ENCODE peak calls at places on chromosomes 11 and 22, in eight cellular contexts. E, D, I, X, P, T, R and B are unnamed samples.

GRCh38 chr22:35023692-35024363 is 42.1 kb upstream of the ISX start:
- DNase-seq in X (no peak), E (peak), D (peak), R (peak), P (peak), I (peak), T (peak), B (peak)

GRCh38 chr11:8604078-8604723 is 10.2 kb upstream of the STK33 start:
- DNase-seq in X (peak), T (peak), R (peak), E (peak), D (peak), I (peak), P (peak), B (no peak)

GRCh38 chr22:31248138-31248745 is 36.1 kb downstream of the LIMK2 start:
- DNase-seq in T (peak), D (peak), X (peak), R (peak), P (peak), E (peak), I (peak), B (peak)

GRCh38 chr11:41189711-41190477 is 269.6 kb downstream of the LRRC4C start:
- DNase-seq in I (no peak), E (no peak), D (no peak), R (no peak), X (no peak), T (no peak), P (no peak), B (no peak)

GRCh38 chr11:110128161-110128560 is 35.0 kb downstream of the ZC3H12C start:
- DNase-seq in E (no peak), D (no peak), P (no peak), T (peak), I (peak), R (no peak), X (no peak), B (no peak)

GRCh38 chr22:46251266-46251665 is 1.2 kb upstream of the CDPF1 start:
- DNase-seq in X (no peak), P (no peak), R (no peak), T (no peak), E (no peak), D (no peak), I (no peak), B (no peak)

GRCh38 chr11:43941257-43941879 is 1.1 kb upstream of the C11orf96 start:
- DNase-seq in P (no peak), D (no peak), R (no peak), T (no peak), I (no peak), E (no peak), X (no peak), B (no peak)

GRCh38 chr11:129434641-129435498 is 59.2 kb downstream of the BARX2 start:
- DNase-seq in I (no peak), D (no peak), T (no peak), E (no peak), P (no peak), X (no peak), R (no peak), B (no peak)

GRCh38 chr11:74282863-74283484 is 28.5 kb downstream of the P4HA3 start:
- DNase-seq in E (no peak), R (no peak), T (no peak), X (no peak), D (no peak), I (no peak), P (no peak), B (no peak)

GRCh38 chr22:29311468-29312217 is 3.9 kb downstream of the RASL10A start:
- DNase-seq in X (no peak), P (peak), E (no peak), I (no peak), R (peak), T (no peak), D (no peak), B (no peak)

GRCh38 chr11:64453466-64453865 is 94.5 kb downstream of the RPS6KA4 start:
- DNase-seq in R (no peak), T (no peak), X (no peak), I (peak), P (peak), D (no peak), E (no peak), B (no peak)

GRCh38 chr22:28009272-28009827 is 90.3 kb upstream of the PITPNB start:
- DNase-seq in X (peak), I (peak), E (peak), P (peak), D (peak), R (peak), T (peak), B (peak)

GRCh38 chr11:73012121-73012863 is 129.8 kb downstream of the FCHSD2 start:
- DNase-seq in T (no peak), D (no peak), R (no peak), I (no peak), P (no peak), E (peak), X (no peak), B (no peak)

GRCh38 chr11:126917531-126918204 is 82.9 kb downstream of the KIRREL3 start:
- DNase-seq in I (no peak), E (peak), X (peak), D (peak), P (no peak), T (no peak), R (no peak), B (no peak)

GRCh38 chr22:30668306-30668655 is 606 bp upstream of the DUSP18 start:
- DNase-seq in R (no peak), E (no peak), T (no peak), D (no peak), I (no peak), P (no peak), X (no peak), B (no peak)

GRCh38 chr11:64400096-64400495 is 41.1 kb downstream of the RPS6KA4 start:
- DNase-seq in T (no peak), X (no peak), D (no peak), R (no peak), E (no peak), P (no peak), I (peak), B (no peak)

GRCh38 chr11:40380871-40381270 is 1078.6 kb downstream of the LRRC4C start:
- DNase-seq in R (no peak), E (no peak), X (no peak), T (no peak), D (no peak), I (no peak), P (no peak), B (no peak)

GRCh38 chr11:293293-293851 is 4.4 kb downstream of the PGGHG start:
- DNase-seq in E (no peak), I (peak), X (no peak), R (no peak), P (no peak), D (no peak), T (no peak), B (no peak)

GRCh38 chr11:60169264-60169915 is 13.5 kb downstream of the MS4A6A start:
- DNase-seq in I (peak), R (no peak), D (no peak), E (peak), T (peak), P (no peak), X (no peak), B (no peak)

GRCh38 chr11:82843057-82843795 is 57.0 kb downstream of the PRCP start:
- DNase-seq in D (no peak), E (peak), T (no peak), R (no peak), I (no peak), X (no peak), P (no peak), B (no peak)

GRCh38 chr11:121740902-121741301 is 288.1 kb upstream of the SORL1-AS1 start:
- DNase-seq in T (no peak), D (no peak), I (no peak), R (no peak), E (no peak), X (no peak), P (no peak), B (no peak)

DNA sequence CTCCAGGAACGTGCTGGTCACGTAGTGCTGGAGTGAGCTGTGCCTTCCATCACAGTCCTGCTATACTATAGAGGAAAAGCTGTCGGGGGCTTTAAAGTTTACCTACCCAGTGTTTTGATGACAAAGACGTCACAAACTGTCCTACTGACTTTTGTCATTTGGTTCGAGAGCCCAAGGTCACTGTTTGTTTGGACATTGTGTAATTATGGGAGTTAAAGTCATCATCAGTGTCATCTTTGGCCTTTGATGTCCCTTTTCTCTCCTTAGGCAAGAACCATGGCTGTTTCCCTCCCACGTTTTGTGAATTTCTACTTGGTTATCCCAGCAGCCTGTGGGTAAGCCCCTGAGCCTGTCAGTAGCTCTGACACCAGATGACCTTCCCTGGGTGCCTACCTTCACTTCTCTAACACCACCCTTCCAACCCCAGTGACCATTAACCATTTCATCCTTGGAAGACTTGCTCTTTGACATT is 59.3 kb downstream of the SLC1A2 start:
- DNase-seq in P (no peak), I (no peak), E (no peak), T (no peak), R (no peak), D (no peak), X (no peak), B (no peak)
- H3K27ac ChIP-seq in P (no peak), I (no peak), E (no peak), T (no peak), R (no peak), D (no peak), X (no peak), B (no peak)

GRCh38 chr11:28514391-28514790 is 406.2 kb downstream of the METTL15 start:
- DNase-seq in E (no peak), P (no peak), T (no peak), R (no peak), X (no peak), D (no peak), I (no peak), B (no peak)

GRCh38 chr11:28517621-28518020 is 409.4 kb downstream of the METTL15 start:
- DNase-seq in T (no peak), R (no peak), D (no peak), X (no peak), P (no peak), I (no peak), E (peak), B (no peak)

DNA sequence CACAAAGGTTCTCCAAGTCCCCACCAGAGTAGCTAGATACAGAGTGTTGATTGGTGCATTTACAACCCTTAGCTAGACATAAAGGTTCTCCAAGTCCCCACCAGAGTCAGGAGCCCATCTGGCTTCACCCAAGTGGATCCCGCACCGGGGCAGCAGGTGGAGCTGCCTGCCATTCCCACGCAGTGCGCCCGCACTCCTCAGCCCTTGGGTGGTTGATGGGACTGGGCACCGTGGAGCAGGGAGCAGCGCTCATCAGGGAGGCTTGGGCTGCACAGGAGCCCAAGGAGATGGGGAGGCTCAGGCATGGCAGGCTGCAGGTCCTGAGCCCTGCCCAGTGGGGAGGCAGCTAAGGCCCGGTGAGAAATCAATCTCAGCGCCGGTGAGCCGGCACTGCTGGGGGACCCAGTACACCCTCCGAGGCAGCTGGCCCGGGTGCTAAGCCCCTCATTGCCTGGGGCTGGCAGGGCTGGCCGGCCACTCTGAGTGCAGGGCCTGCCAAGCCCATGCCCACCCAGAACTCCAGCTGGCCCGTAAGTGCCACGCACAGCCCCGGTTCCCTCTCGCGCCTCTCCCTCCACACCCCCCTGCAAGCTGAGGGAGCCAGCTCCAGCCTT is 404.1 kb downstream of the METTL15 start:
- DNase-seq in P (peak), T (no peak), X (no peak), I (no peak), D (no peak), R (no peak), E (no peak), B (no peak)
- H3K27ac ChIP-seq in P (no peak), T (no peak), X (no peak), I (no peak), D (no peak), R (no peak), E (no peak), B (no peak)

GRCh38 chr11:34651551-34651950 is 30.7 kb downstream of the EHF start:
- DNase-seq in T (no peak), P (no peak), E (no peak), I (no peak), D (no peak), R (no peak), X (no peak), B (no peak)

GRCh38 chr11:34652191-34652958 is 31.5 kb downstream of the EHF start:
- DNase-seq in D (no peak), I (no peak), R (no peak), P (no peak), E (no peak), X (no peak), T (no peak), B (no peak)

GRCh38 chr11:34653851-34654490 is 33.1 kb downstream of the EHF start:
- DNase-seq in T (no peak), X (peak), R (peak), D (peak), P (peak), E (peak), I (peak), B (no peak)

GRCh38 chr11:34654491-34655334 is 33.8 kb downstream of the EHF start:
- DNase-seq in R (peak), I (peak), P (peak), D (peak), T (no peak), X (no peak), E (no peak), B (no peak)

GRCh38 chr11:34653031-34653430 is 32.1 kb downstream of the EHF start:
- DNase-seq in E (no peak), X (no peak), R (no peak), P (no peak), D (no peak), I (no peak), T (no peak), B (no peak)
- H3K27ac ChIP-seq in E (peak), X (peak), R (peak), P (no peak), D (peak), I (no peak), T (no peak), B (no peak)

GRCh38 chr11:12827369-12827768 is 153.1 kb downstream of the TEAD1 start:
- DNase-seq in R (no peak), T (no peak), E (no peak), I (no peak), X (no peak), P (no peak), D (no peak), B (no peak)

GRCh38 chr11:12827929-12828812 is 153.9 kb downstream of the TEAD1 start:
- DNase-seq in P (no peak), T (peak), I (peak), E (peak), X (no peak), R (no peak), D (peak), B (no peak)

GRCh38 chr11:12831471-12832202 is 157.4 kb downstream of the TEAD1 start:
- DNase-seq in I (no peak), D (no peak), X (no peak), E (no peak), P (no peak), R (no peak), T (no peak), B (no peak)

GRCh38 chr11:12829131-12829530 is 154.9 kb downstream of the TEAD1 start:
- DNase-seq in P (no peak), X (no peak), T (no peak), I (no peak), E (no peak), R (no peak), D (no peak), B (no peak)

GRCh38 chr11:12829536-12830314 is 155.5 kb downstream of the TEAD1 start:
- DNase-seq in X (no peak), T (no peak), P (no peak), D (no peak), I (no peak), E (no peak), R (no peak), B (no peak)
- H3K27ac ChIP-seq in X (no peak), T (no peak), P (peak), D (peak), I (peak), E (no peak), R (peak), B (no peak)